ENCODE peak calls at places on chromosomes 13 and 19, in four cellular contexts. W is H1, D is left ventricle myocardium inferior, B is A549. A is an unnamed sample.

GRCh38 chr13:101714195-101714594 is 261.7 kb downstream of the ITGBL1 start:
- DNase-seq in D (no peak), W (no peak), B (no peak), A (no peak)

GRCh38 chr19:15260939-15261338 is 28.7 kb upstream of the EPHX3 start:
- DNase-seq in B (no peak), W (no peak), D (no peak), A (no peak)

GRCh38 chr13:91398413-91399188 is at the start of gene GPC5:
- DNase-seq in D (peak), W (peak), B (peak), A (peak)

GRCh38 chr13:102091231-102091630 is 310.6 kb downstream of the FGF14 start:
- DNase-seq in W (peak), D (no peak), B (no peak), A (peak)

GRCh38 chr19:16051254-16052025 is 24.9 kb upstream of the TPM4 start:
- DNase-seq in D (no peak), W (no peak), B (no peak), A (peak)

GRCh38 chr13:84823528-84823927 is 941.3 kb upstream of the SLITRK1 start:
- DNase-seq in D (no peak), B (no peak), W (no peak), A (no peak)

GRCh38 chr13:111899714-111900389 is 167.1 kb upstream of the SOX1 start:
- DNase-seq in B (no peak), W (no peak), D (no peak), A (no peak)

GRCh38 chr13:98451676-98452105 is 125.2 kb downstream of the STK24 start:
- DNase-seq in B (no peak), D (peak), W (no peak), A (no peak)

GRCh38 chr19:47094557-47095517 is 18.7 kb downstream of the ZC3H4 start:
- DNase-seq in D (no peak), B (no peak), W (no peak), A (no peak)

GRCh38 chr13:50410921-50411712 is 395.9 kb downstream of the KCNRG start:
- DNase-seq in B (peak), D (no peak), W (no peak), A (peak)

GRCh38 chr13:96819375-96819774 is 174.9 kb downstream of the OXGR1 start:
- DNase-seq in W (no peak), D (no peak), B (no peak), A (no peak)

GRCh38 chr13:42525035-42525504 is 48.9 kb upstream of the TNFSF11 start:
- DNase-seq in B (no peak), D (no peak), W (no peak), A (no peak)

GRCh38 chr19:50344661-50345318 is 15.6 kb upstream of the KCNC3 start:
- DNase-seq in W (no peak), B (no peak), D (peak), A (no peak)

GRCh38 chr13:70125693-70126092 is 17.4 kb upstream of the KLHL1 start:
- DNase-seq in W (no peak), B (no peak), D (no peak), A (no peak)

GRCh38 chr13:21674271-21675009 is 3.6 kb downstream of the FGF9 start:
- DNase-seq in D (peak), W (no peak), B (no peak), A (peak)

GRCh38 chr13:28865312-28865711 is 45.2 kb downstream of the MTUS2 start:
- DNase-seq in D (no peak), W (no peak), B (no peak), A (no peak)

GRCh38 chr13:96982672-96983071 is 11.6 kb downstream of the OXGR1 start:
- DNase-seq in B (no peak), D (no peak), W (no peak), A (no peak)

GRCh38 chr13:23657056-23657455 is 86.8 kb downstream of the TNFRSF19 start:
- DNase-seq in W (no peak), D (no peak), B (no peak), A (no peak)

GRCh38 chr13:73136776-73137175 is 78.0 kb downstream of the KLF5 start:
- DNase-seq in D (no peak), W (no peak), B (no peak), A (no peak)

GRCh38 chr13:98556968-98557591 is 19.8 kb downstream of the STK24 start:
- DNase-seq in D (no peak), W (no peak), B (no peak), A (no peak)

GRCh38 chr13:38496956-38497355 is 147.3 kb downstream of the UFM1 start:
- DNase-seq in B (no peak), W (no peak), D (no peak), A (peak)

GRCh38 chr13:47705185-47705584 is 295.9 kb downstream of the SUCLA2 start:
- DNase-seq in W (no peak), D (no peak), B (no peak), A (peak)

GRCh38 chr13:75633285-75633684 is 2.8 kb upstream of the LMO7 start:
- DNase-seq in D (no peak), B (no peak), W (no peak), A (peak)
- H3K27ac ChIP-seq in D (no peak), B (no peak), W (no peak), A (no peak)

GRCh38 chr19:48954011-48954594 is 572 bp upstream of the BAX start:
- DNase-seq in W (no peak), D (no peak), B (no peak), A (no peak)

GRCh38 chr19:48959341-48960239 is 4.9 kb downstream of the BAX start:
- DNase-seq in B (no peak), D (no peak), W (no peak), A (no peak)

GRCh38 chr19:48954595-48955307 is at the start of gene BAX:
- DNase-seq in D (peak), B (peak), W (peak), A (peak)

GRCh38 chr19:48958006-48958405 is 3.3 kb downstream of the BAX start:
- DNase-seq in D (no peak), W (no peak), B (no peak), A (no peak)

GRCh38 chr19:48955308-48955958 is 758 bp downstream of the BAX start:
- DNase-seq in D (no peak), B (no peak), W (no peak), A (no peak)
- H3K27ac ChIP-seq in D (peak), B (peak), W (peak), A (peak)

GRCh38 chr13:68872338-68872737 is 1235.3 kb upstream of the ATXN8OS start:
- DNase-seq in B (no peak), W (no peak), D (no peak), A (no peak)
- H3K27ac ChIP-seq in B (no peak), W (no peak), D (no peak), A (no peak)

DNA sequence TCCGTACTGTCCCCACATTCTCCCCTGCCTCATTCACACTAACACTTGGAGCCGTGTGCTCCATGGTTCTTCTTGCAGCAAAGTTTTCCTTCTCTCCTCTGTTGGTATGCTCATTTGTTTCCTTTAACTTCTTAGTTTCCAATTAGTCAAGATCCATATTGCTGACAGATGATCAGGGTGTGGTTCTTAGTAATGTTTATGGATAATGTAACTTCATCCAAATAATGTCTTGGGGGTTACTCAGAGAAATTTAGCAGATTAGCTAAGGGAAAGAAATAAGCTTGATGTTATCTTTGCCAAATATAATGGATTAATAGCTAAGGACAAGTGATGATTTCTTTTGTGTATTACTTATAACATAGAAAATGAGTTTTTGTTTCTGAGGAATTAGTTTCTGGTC is 174.4 kb downstream of the NUFIP1 start:
- DNase-seq in W (no peak), D (no peak), B (no peak), A (no peak)
- H3K27ac ChIP-seq in W (no peak), D (no peak), B (peak), A (no peak)

GRCh38 chr19:4984448-4984990 is 15.6 kb downstream of the KDM4B start:
- DNase-seq in D (no peak), B (no peak), W (no peak), A (no peak)

GRCh38 chr19:4986056-4986455 is 17.1 kb downstream of the KDM4B start:
- DNase-seq in D (no peak), B (no peak), W (no peak), A (no peak)

GRCh38 chr19:4984106-4984380 is 15.1 kb downstream of the KDM4B start:
- DNase-seq in W (no peak), D (no peak), B (no peak), A (no peak)

GRCh38 chr19:4986471-4986888 is 17.6 kb downstream of the KDM4B start:
- DNase-seq in W (no peak), D (no peak), B (no peak), A (no peak)

DNA sequence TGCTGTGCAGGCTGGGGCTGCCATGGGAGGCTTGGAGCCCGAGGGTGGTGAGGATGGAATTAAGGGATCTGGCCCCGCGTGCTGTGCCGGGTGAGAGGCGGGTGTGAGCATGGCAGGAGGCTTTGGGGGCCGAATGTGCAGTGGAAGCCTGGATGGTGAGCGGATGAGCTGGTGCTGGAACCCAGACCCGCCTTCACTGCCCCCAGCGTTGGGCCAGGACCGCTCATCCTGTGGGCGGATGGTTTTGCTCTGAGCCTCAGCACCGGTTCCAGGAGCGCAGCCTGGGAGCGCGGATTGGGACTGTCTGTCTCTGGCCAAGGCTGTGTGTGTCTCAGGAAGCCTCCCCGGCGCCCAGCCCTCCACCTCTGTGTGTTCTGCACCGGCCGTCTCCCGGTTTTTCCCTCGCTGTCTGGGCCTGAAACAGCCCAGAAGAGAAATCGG is 16.7 kb downstream of the KDM4B start:
- DNase-seq in W (no peak), D (no peak), B (no peak), A (no peak)
- H3K27ac ChIP-seq in W (no peak), D (no peak), B (no peak), A (peak)

DNA sequence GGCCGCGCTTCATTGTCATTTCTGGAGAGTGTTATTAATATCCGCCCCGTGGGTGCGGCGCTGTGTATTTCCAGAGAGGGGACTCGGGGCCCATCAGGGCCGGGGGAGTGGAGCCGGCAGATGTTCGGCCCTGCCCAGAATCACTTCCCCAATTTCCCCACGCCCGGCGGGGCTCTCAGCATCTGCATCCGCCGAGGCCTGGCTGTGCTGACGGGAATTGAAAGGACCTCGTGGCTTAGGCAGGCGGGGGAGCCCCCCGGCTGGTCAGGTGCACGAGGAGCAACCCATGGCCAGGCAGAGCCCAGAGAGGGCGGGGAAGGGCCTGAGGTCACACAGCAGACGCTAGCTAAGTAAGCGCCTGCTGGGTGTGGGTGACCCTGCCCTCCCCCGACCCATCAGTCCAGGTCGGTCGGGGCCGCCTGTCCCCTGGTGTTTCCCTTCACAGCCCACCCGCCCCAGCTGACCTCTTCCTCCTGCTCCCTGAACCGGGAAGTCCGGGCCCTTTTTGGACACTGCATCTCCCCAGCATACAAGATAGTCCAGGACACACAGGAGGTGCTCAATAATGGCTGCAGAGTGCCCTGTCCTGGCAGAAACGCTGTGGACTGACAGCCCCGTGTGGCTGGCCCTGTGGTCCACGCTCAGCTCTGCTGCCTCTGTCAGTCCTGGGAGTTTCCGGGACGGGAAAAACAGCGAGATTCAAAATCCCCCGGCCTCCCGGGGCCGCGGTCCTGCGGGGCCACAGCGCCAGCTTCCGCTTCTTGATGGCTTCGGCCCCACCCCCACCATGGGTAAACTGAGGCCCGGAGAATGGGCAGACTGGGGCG is 22.1 kb downstream of the ARID3A start:
- DNase-seq in B (no peak), D (peak), W (no peak), A (no peak)
- H3K27ac ChIP-seq in B (no peak), D (peak), W (no peak), A (no peak)

GRCh38 chr13:66659291-66660012 is 570.7 kb downstream of the PCDH9 start:
- DNase-seq in W (no peak), D (no peak), B (no peak), A (no peak)

GRCh38 chr13:66661336-66661735 is 568.8 kb downstream of the PCDH9 start:
- DNase-seq in W (no peak), B (no peak), D (no peak), A (no peak)

GRCh38 chr13:66660013-66660804 is 569.9 kb downstream of the PCDH9 start:
- DNase-seq in D (no peak), B (no peak), W (no peak), A (peak)

GRCh38 chr13:66656050-66656449 is 574.1 kb downstream of the PCDH9 start:
- DNase-seq in W (no peak), B (no peak), D (no peak), A (no peak)

GRCh38 chr13:66657165-66657895 is 572.8 kb downstream of the PCDH9 start:
- DNase-seq in W (no peak), D (peak), B (peak), A (peak)
- H3K27ac ChIP-seq in W (no peak), D (no peak), B (peak), A (no peak)

DNA sequence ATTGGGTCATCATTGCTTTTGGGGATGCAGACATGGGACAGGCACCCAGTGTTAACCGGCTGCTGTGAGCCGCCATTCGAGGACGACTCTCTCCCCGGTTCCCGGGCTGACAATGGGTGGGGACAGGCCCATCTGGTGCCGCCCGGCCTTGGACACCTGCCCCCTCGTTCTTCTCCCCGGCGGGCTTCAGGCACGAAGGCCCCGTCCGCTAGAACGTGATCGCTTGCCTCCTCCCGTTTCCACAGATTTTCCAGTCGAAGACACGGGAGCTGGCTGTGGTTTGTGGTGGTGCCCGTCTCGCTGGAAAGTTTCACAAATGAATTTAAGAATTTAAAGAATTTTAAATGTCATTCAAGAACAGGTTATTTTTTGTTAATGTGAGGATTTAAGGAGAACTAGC is 2.0 kb downstream of the PALM start:
- DNase-seq in D (peak), B (no peak), W (no peak), A (no peak)
- H3K27ac ChIP-seq in D (peak), B (no peak), W (no peak), A (no peak)

GRCh38 chr19:1141944-1142343 is 32.1 kb downstream of the SBNO2 start:
- DNase-seq in W (no peak), D (no peak), B (no peak), A (no peak)
- H3K27ac ChIP-seq in W (no peak), D (no peak), B (no peak), A (no peak)

DNA sequence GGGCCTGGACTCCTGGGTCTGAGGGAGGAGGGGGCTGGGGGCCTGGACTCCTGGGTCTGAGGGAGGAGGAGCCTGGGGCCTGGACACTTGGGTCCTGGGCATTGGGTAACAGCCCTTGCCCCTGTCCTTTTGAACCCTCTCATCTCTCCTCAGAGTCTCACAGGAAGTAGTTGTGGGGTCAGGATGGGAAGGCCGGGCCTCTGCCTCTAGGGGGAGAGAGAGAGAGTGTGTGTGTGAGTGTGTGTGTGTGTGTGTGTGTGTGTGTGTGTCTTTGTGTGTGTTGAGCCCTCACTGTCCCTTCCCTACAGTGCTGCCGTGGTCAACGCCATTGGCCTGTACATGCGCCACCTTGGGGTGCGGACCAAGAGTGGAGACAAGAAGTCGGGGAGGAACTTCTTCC is 10.9 kb downstream of the ARHGEF1 start:
- DNase-seq in D (no peak), B (no peak), W (no peak), A (no peak)
- H3K27ac ChIP-seq in D (no peak), B (no peak), W (no peak), A (no peak)

A was measured in cardiac muscle cell.